ENCODE peak calls at places on chromosomes 7 and 10, in six cellular contexts. One of them, this sample, is unnamed.

GRCh38 chr10:6311700-6312330 is 109.1 kb downstream of the PFKFB3 start:
- DNase-seq in activated naive CD4-positive, alpha-beta T cell treated with Interleukin-2 at 50 U/mL for 16 hours: no peak
- DNase-seq in B cell: no peak
- DNase-seq in prostate gland: peak
- DNase-seq in DMS53: no peak
- DNase-seq in NCI-H1105 treated with DMSO at 0.1 percent for 48 hours: no peak
- DNase-seq in this sample: no peak

GRCh38 chr7:40299097-40299496 is 164.3 kb downstream of the SUGCT start:
- DNase-seq in activated naive CD4-positive, alpha-beta T cell treated with Interleukin-2 at 50 U/mL for 16 hours: no peak
- DNase-seq in B cell: no peak
- DNase-seq in prostate gland: no peak
- DNase-seq in DMS53: peak
- DNase-seq in NCI-H1105 treated with DMSO at 0.1 percent for 48 hours: no peak
- DNase-seq in this sample: no peak

GRCh38 chr10:77060913-77061312 is 576.7 kb downstream of the KCNMA1 start:
- DNase-seq in activated naive CD4-positive, alpha-beta T cell treated with Interleukin-2 at 50 U/mL for 16 hours: no peak
- DNase-seq in B cell: no peak
- DNase-seq in prostate gland: no peak
- DNase-seq in DMS53: no peak
- DNase-seq in NCI-H1105 treated with DMSO at 0.1 percent for 48 hours: no peak
- DNase-seq in this sample: no peak

GRCh38 chr10:99661370-99661749 is 2.1 kb downstream of the ENTPD7 start:
- DNase-seq in activated naive CD4-positive, alpha-beta T cell treated with Interleukin-2 at 50 U/mL for 16 hours: no peak
- DNase-seq in B cell: no peak
- DNase-seq in prostate gland: no peak
- DNase-seq in DMS53: peak
- DNase-seq in NCI-H1105 treated with DMSO at 0.1 percent for 48 hours: no peak
- DNase-seq in this sample: no peak

GRCh38 chr7:69540275-69540674 is 58.0 kb upstream of the AUTS2 start:
- DNase-seq in activated naive CD4-positive, alpha-beta T cell treated with Interleukin-2 at 50 U/mL for 16 hours: no peak
- DNase-seq in B cell: no peak
- DNase-seq in prostate gland: no peak
- DNase-seq in DMS53: no peak
- DNase-seq in NCI-H1105 treated with DMSO at 0.1 percent for 48 hours: no peak
- DNase-seq in this sample: no peak

GRCh38 chr10:15719899-15720634 is at the start of gene ITGA8:
- DNase-seq in activated naive CD4-positive, alpha-beta T cell treated with Interleukin-2 at 50 U/mL for 16 hours: no peak
- DNase-seq in B cell: no peak
- DNase-seq in prostate gland: peak
- DNase-seq in DMS53: peak
- DNase-seq in NCI-H1105 treated with DMSO at 0.1 percent for 48 hours: peak
- DNase-seq in this sample: no peak

GRCh38 chr10:30630571-30630970 is 1.0 kb upstream of the LYZL2 start:
- DNase-seq in activated naive CD4-positive, alpha-beta T cell treated with Interleukin-2 at 50 U/mL for 16 hours: no peak
- DNase-seq in B cell: no peak
- DNase-seq in prostate gland: no peak
- DNase-seq in DMS53: no peak
- DNase-seq in NCI-H1105 treated with DMSO at 0.1 percent for 48 hours: no peak
- DNase-seq in this sample: no peak

GRCh38 chr10:28036587-28036986 is 37.7 kb upstream of the ODAD2 start:
- DNase-seq in activated naive CD4-positive, alpha-beta T cell treated with Interleukin-2 at 50 U/mL for 16 hours: no peak
- DNase-seq in B cell: no peak
- DNase-seq in prostate gland: no peak
- DNase-seq in DMS53: no peak
- DNase-seq in NCI-H1105 treated with DMSO at 0.1 percent for 48 hours: no peak
- DNase-seq in this sample: no peak

GRCh38 chr7:21141476-21141875 is 286.4 kb upstream of the SP4 start:
- DNase-seq in activated naive CD4-positive, alpha-beta T cell treated with Interleukin-2 at 50 U/mL for 16 hours: no peak
- DNase-seq in B cell: no peak
- DNase-seq in prostate gland: no peak
- DNase-seq in DMS53: peak
- DNase-seq in NCI-H1105 treated with DMSO at 0.1 percent for 48 hours: no peak
- DNase-seq in this sample: no peak

GRCh38 chr10:70053212-70053895 is 708 bp downstream of the MACROH2A2 start:
- DNase-seq in activated naive CD4-positive, alpha-beta T cell treated with Interleukin-2 at 50 U/mL for 16 hours: no peak
- DNase-seq in B cell: no peak
- DNase-seq in prostate gland: no peak
- DNase-seq in DMS53: peak
- DNase-seq in NCI-H1105 treated with DMSO at 0.1 percent for 48 hours: peak
- DNase-seq in this sample: no peak

GRCh38 chr10:133039823-133040704 is 47.7 kb upstream of the ADGRA1 start:
- DNase-seq in activated naive CD4-positive, alpha-beta T cell treated with Interleukin-2 at 50 U/mL for 16 hours: no peak
- DNase-seq in B cell: no peak
- DNase-seq in prostate gland: no peak
- DNase-seq in DMS53: peak
- DNase-seq in NCI-H1105 treated with DMSO at 0.1 percent for 48 hours: no peak
- DNase-seq in this sample: no peak

GRCh38 chr10:98353105-98353504 is 61.9 kb downstream of the PYROXD2 start:
- DNase-seq in activated naive CD4-positive, alpha-beta T cell treated with Interleukin-2 at 50 U/mL for 16 hours: no peak
- DNase-seq in B cell: no peak
- DNase-seq in prostate gland: no peak
- DNase-seq in DMS53: no peak
- DNase-seq in NCI-H1105 treated with DMSO at 0.1 percent for 48 hours: no peak
- DNase-seq in this sample: no peak

GRCh38 chr7:1386623-1387220 is 72.5 kb downstream of the MICALL2 start:
- DNase-seq in activated naive CD4-positive, alpha-beta T cell treated with Interleukin-2 at 50 U/mL for 16 hours: no peak
- DNase-seq in B cell: no peak
- DNase-seq in prostate gland: no peak
- DNase-seq in DMS53: peak
- DNase-seq in NCI-H1105 treated with DMSO at 0.1 percent for 48 hours: peak
- DNase-seq in this sample: no peak

GRCh38 chr7:30548762-30549344 is 44.2 kb upstream of the GGCT start:
- DNase-seq in activated naive CD4-positive, alpha-beta T cell treated with Interleukin-2 at 50 U/mL for 16 hours: peak
- DNase-seq in B cell: peak
- DNase-seq in prostate gland: peak
- DNase-seq in DMS53: peak
- DNase-seq in NCI-H1105 treated with DMSO at 0.1 percent for 48 hours: peak
- DNase-seq in this sample: peak

GRCh38 chr10:97047788-97048187 is 138.0 kb downstream of the SLIT1 start:
- DNase-seq in activated naive CD4-positive, alpha-beta T cell treated with Interleukin-2 at 50 U/mL for 16 hours: no peak
- DNase-seq in B cell: no peak
- DNase-seq in prostate gland: no peak
- DNase-seq in DMS53: no peak
- DNase-seq in NCI-H1105 treated with DMSO at 0.1 percent for 48 hours: no peak
- DNase-seq in this sample: no peak

GRCh38 chr10:32459072-32459703 is 13.2 kb downstream of the CCDC7 start:
- DNase-seq in activated naive CD4-positive, alpha-beta T cell treated with Interleukin-2 at 50 U/mL for 16 hours: peak
- DNase-seq in B cell: no peak
- DNase-seq in prostate gland: no peak
- DNase-seq in DMS53: no peak
- DNase-seq in NCI-H1105 treated with DMSO at 0.1 percent for 48 hours: no peak
- DNase-seq in this sample: peak

GRCh38 chr10:100895346-100895745 is 17.4 kb upstream of the SLF2 start:
- DNase-seq in activated naive CD4-positive, alpha-beta T cell treated with Interleukin-2 at 50 U/mL for 16 hours: no peak
- DNase-seq in B cell: peak
- DNase-seq in prostate gland: no peak
- DNase-seq in DMS53: peak
- DNase-seq in NCI-H1105 treated with DMSO at 0.1 percent for 48 hours: no peak
- DNase-seq in this sample: no peak

GRCh38 chr7:30183712-30184372 is 49.1 kb downstream of the MTURN start:
- DNase-seq in activated naive CD4-positive, alpha-beta T cell treated with Interleukin-2 at 50 U/mL for 16 hours: no peak
- DNase-seq in B cell: no peak
- DNase-seq in prostate gland: no peak
- DNase-seq in DMS53: peak
- DNase-seq in NCI-H1105 treated with DMSO at 0.1 percent for 48 hours: no peak
- DNase-seq in this sample: no peak

GRCh38 chr7:137943132-137943551 is 58.7 kb downstream of the CREB3L2 start:
- DNase-seq in activated naive CD4-positive, alpha-beta T cell treated with Interleukin-2 at 50 U/mL for 16 hours: no peak
- DNase-seq in B cell: no peak
- DNase-seq in prostate gland: no peak
- DNase-seq in DMS53: no peak
- DNase-seq in NCI-H1105 treated with DMSO at 0.1 percent for 48 hours: no peak
- DNase-seq in this sample: no peak

GRCh38 chr7:157468221-157469111 is 131.7 kb downstream of the DNAJB6 start:
- DNase-seq in activated naive CD4-positive, alpha-beta T cell treated with Interleukin-2 at 50 U/mL for 16 hours: no peak
- DNase-seq in B cell: no peak
- DNase-seq in prostate gland: no peak
- DNase-seq in DMS53: no peak
- DNase-seq in NCI-H1105 treated with DMSO at 0.1 percent for 48 hours: no peak
- DNase-seq in this sample: peak

GRCh38 chr7:140625908-140626868 is 14.4 kb downstream of the DENND2A start:
- DNase-seq in activated naive CD4-positive, alpha-beta T cell treated with Interleukin-2 at 50 U/mL for 16 hours: no peak
- DNase-seq in B cell: no peak
- DNase-seq in prostate gland: no peak
- DNase-seq in DMS53: no peak
- DNase-seq in NCI-H1105 treated with DMSO at 0.1 percent for 48 hours: peak
- DNase-seq in this sample: peak

This sample was measured in activated effector memory CD4-positive, alpha-beta T cell treated with anti-CD3 and anti-CD28 coated beads, Interleukin-2, amount 50 U/mL, for 16 hours.